ENCODE peak calls at places on chromosome 22, in nine cellular contexts. V is colonic mucosa; I is NCI-H1417 treated with DMSO at 0.1 percent for 48 hours; C is fibroblast of the conjunctiva; H is upper lobe of right lung; G is CD8-positive, alpha-beta T cell; T is kidney; S is adipocyte; X is neural crest cell. U is an unnamed sample.
A peak's percentile ranks its signal among the peaks of the same experiment; 100 is the strongest.

GRCh38 chr22:27314276-27314807 is 487.2 kb downstream of the MN1 start:
- DNase-seq in V (peak; percentile 63), I (no peak), C (no peak), H (no peak), G (no peak), T (no peak), S (no peak), X (no peak), U (no peak)

GRCh38 chr22:37746366-37747089 is 49.7 kb downstream of the TRIOBP start:
- DNase-seq in V (peak; percentile 53), I (no peak), C (no peak), H (peak; percentile 76), G (no peak), T (no peak), S (peak; percentile 57), X (peak; percentile 27), U (peak; percentile 55)

GRCh38 chr22:50283821-50284220 is 13.6 kb upstream of the MAPK11 start:
- DNase-seq in V (no peak), I (no peak), C (no peak), H (no peak), G (no peak), T (no peak), S (no peak), X (no peak), U (no peak)

GRCh38 chr22:23218053-23218866 is 38.0 kb downstream of the BCR start:
- DNase-seq in V (no peak), I (no peak), C (no peak), H (no peak), G (no peak), T (peak; percentile 74), S (no peak), X (no peak), U (no peak)

GRCh38 chr22:24338701-24339451 is 68.2 kb downstream of the SPECC1L start:
- DNase-seq in V (no peak), I (no peak), C (no peak), H (no peak), G (no peak), T (no peak), S (peak; percentile 41), X (no peak), U (no peak)

GRCh38 chr22:36425977-36426523 is 38.3 kb upstream of the MYH9 start:
- DNase-seq in V (peak; percentile 44), I (no peak), C (no peak), H (peak; percentile 75), G (no peak), T (peak; percentile 91), S (no peak), X (peak; percentile 54), U (no peak)

GRCh38 chr22:17941501-17942406 is 82.6 kb downstream of the MICAL3 start:
- DNase-seq in V (no peak), I (no peak), C (no peak), H (no peak), G (no peak), T (no peak), S (no peak), X (no peak), U (no peak)

GRCh38 chr22:49550766-49551362 is 276.8 kb downstream of the BRD1 start:
- DNase-seq in V (no peak), I (no peak), C (no peak), H (peak; percentile 34), G (no peak), T (no peak), S (no peak), X (no peak), U (no peak)

GRCh38 chr22:19679476-19680099 is 34.7 kb upstream of the SEPTIN5 start:
- DNase-seq in V (peak; percentile 37), I (no peak), C (no peak), H (peak; percentile 82), G (no peak), T (peak; percentile 78), S (peak; percentile 41), X (peak; percentile 26), U (peak; percentile 29)

GRCh38 chr22:49961601-49962011 is 1.0 kb downstream of the PIM3 start:
- DNase-seq in V (peak; percentile 38), I (no peak), C (no peak), H (no peak), G (no peak), T (peak; percentile 84), S (no peak), X (no peak), U (no peak)

GRCh38 chr22:49566141-49566541 is 261.5 kb downstream of the BRD1 start:
- DNase-seq in V (no peak), I (no peak), C (no peak), H (no peak), G (no peak), T (peak; percentile 37), S (no peak), X (no peak), U (no peak)

GRCh38 chr22:31490496-31490925 is 869 bp upstream of the EIF4ENIF1 start:
- DNase-seq in V (peak; percentile 66), I (no peak), C (peak; percentile 33), H (peak; percentile 72), G (peak; percentile 70), T (no peak), S (peak; percentile 76), X (peak; percentile 1), U (peak; percentile 88)